ENCODE peak calls at places on chromosome 22, in ten cellular contexts. A is choroid plexus epithelial cell, K is nephron progenitor cell, O is A549, Y is cardiac fibroblast, T is AG04450, Q is tibial nerve, M is stomach, D is left ventricle myocardium inferior, P is uterus. Z is an unnamed sample.

GRCh38 chr22:36456459-36456835 is 25.0 kb downstream of the TXN2 start:
- DNase-seq in A (no peak), T (no peak), M (no peak), P (no peak), D (no peak), O (no peak), Y (no peak), K (no peak), Q (no peak), Z (no peak)

GRCh38 chr22:49838771-49839717 is 11.4 kb upstream of the BRD1 start:
- DNase-seq in M (no peak), D (no peak), O (no peak), P (no peak), T (no peak), Y (no peak), A (peak; percentile 20), K (peak; percentile 25), Q (no peak), Z (no peak)

GRCh38 chr22:26364066-26365015 is 64.7 kb upstream of the ASPHD2 start:
- DNase-seq in D (peak; percentile 26), P (peak; percentile 31), K (peak; percentile 70), M (peak; percentile 60), Q (no peak), Y (peak; percentile 88), O (peak; percentile 36), T (peak; percentile 59), A (peak; percentile 94), Z (no peak)

GRCh38 chr22:48494968-48495750 is 1332.5 kb downstream of the BRD1 start:
- DNase-seq in T (no peak), O (no peak), K (no peak), Q (no peak), M (no peak), Y (no peak), P (no peak), A (no peak), D (no peak), Z (no peak)

GRCh38 chr22:24037851-24038765 is 27.0 kb downstream of the CABIN1 start:
- DNase-seq in Y (no peak), M (peak; percentile 10), T (no peak), D (no peak), A (no peak), P (no peak), Q (no peak), K (no peak), O (no peak), Z (peak; percentile 51)

GRCh38 chr22:30277547-30278344 is 11.1 kb upstream of the OSM start:
- DNase-seq in D (no peak), A (peak; percentile 84), Q (no peak), M (no peak), P (peak; percentile 61), O (no peak), K (no peak), T (no peak), Y (peak; percentile 95), Z (no peak)

GRCh38 chr22:37999640-38000272 is 15.4 kb upstream of the SOX10 start:
- DNase-seq in T (no peak), Y (peak; percentile 77), M (no peak), D (no peak), Q (no peak), P (no peak), A (peak; percentile 53), K (no peak), O (peak; percentile 27), Z (no peak)

GRCh38 chr22:27011131-27011530 is 353.7 kb downstream of the MIAT start:
- DNase-seq in T (no peak), A (no peak), M (no peak), Y (no peak), K (no peak), P (no peak), Q (no peak), O (no peak), D (no peak), Z (no peak)

GRCh38 chr22:24402460-24403192 is 24.8 kb upstream of the ADORA2A start:
- DNase-seq in K (no peak), M (peak; percentile 75), O (peak; percentile 60), A (peak; percentile 91), Y (peak; percentile 91), D (peak; percentile 57), T (peak; percentile 60), P (peak; percentile 88), Q (no peak), Z (peak; percentile 72)

GRCh38 chr22:27100789-27101188 is 443.4 kb downstream of the MIAT start:
- DNase-seq in O (no peak), Y (peak; percentile 53), P (no peak), M (no peak), Q (no peak), K (peak; percentile 83), A (peak; percentile 67), T (no peak), D (no peak), Z (peak; percentile 89)

GRCh38 chr22:30344447-30345200 is 12.1 kb downstream of the SF3A1 start:
- DNase-seq in M (no peak), Y (no peak), A (no peak), K (no peak), T (no peak), D (no peak), O (no peak), P (no peak), Q (no peak), Z (no peak)

GRCh38 chr22:38456841-38457699 is 2.1 kb upstream of the KCNJ4 start:
- DNase-seq in P (no peak), O (no peak), K (no peak), A (peak; percentile 75), T (no peak), Y (no peak), Q (no peak), D (no peak), M (no peak), Z (no peak)

GRCh38 chr22:32796865-32797573 is 4.5 kb upstream of the TIMP3 start:
- DNase-seq in T (peak; percentile 63), A (peak; percentile 80), Q (peak; percentile 67), O (peak; percentile 21), K (peak; percentile 77), Y (peak; percentile 80), D (peak; percentile 63), P (peak; percentile 81), M (peak; percentile 72), Z (no peak)

GRCh38 chr22:26656896-26657851 is at the start of gene MIAT:
- DNase-seq in M (peak; percentile 40), P (no peak), A (no peak), T (no peak), O (no peak), Q (no peak), Y (no peak), K (peak; percentile 73), D (no peak), Z (no peak)

GRCh38 chr22:50531546-50532352 is 1.9 kb upstream of the TYMP start:
- DNase-seq in D (peak; percentile 88), T (no peak), K (peak; percentile 74), Q (peak; percentile 63), A (peak; percentile 73), Y (peak; percentile 87), O (no peak), P (peak; percentile 72), M (peak; percentile 84), Z (peak; percentile 86)

GRCh38 chr22:23569716-23570115 is 10.4 kb downstream of the IGLL1 start:
- DNase-seq in O (no peak), T (no peak), D (no peak), A (no peak), Q (no peak), K (no peak), M (no peak), P (no peak), Y (no peak), Z (no peak)

GRCh38 chr22:39182478-39183030 is 30.1 kb upstream of the CBX7 start:
- DNase-seq in K (no peak), A (peak; percentile 61), M (no peak), O (no peak), Y (no peak), D (no peak), T (no peak), Q (no peak), P (no peak), Z (no peak)

GRCh38 chr22:50625568-50626313 is 2.2 kb downstream of the ARSA start:
- DNase-seq in T (no peak), M (peak; percentile 21), D (no peak), Q (peak; percentile 11), O (no peak), A (no peak), Y (no peak), K (no peak), P (no peak), Z (no peak)

DNA sequence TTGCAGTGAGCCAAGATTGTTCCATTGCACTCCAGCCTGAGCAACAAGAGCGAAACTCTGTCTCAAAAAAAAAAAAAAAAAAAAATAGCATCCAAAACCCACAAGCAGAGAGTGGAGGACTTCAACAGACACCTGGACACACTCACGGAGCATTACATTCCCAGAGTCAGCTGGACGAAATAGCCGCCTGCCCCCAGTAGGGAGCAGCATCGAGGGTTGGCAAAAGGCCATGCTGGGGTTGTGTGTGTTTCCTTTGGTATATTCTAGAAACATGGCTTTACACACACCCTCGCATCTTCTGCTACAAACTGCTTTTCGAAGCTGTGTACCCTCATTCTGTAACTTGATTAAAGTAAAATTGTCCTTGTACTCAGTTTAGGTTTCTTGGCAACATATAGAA is 5.3 kb downstream of the ADA2 start:
- DNase-seq in Y (peak; percentile 64), Q (no peak), T (no peak), P (peak; percentile 30), K (peak; percentile 41), O (no peak), M (peak; percentile 38), D (peak; percentile 67), A (peak; percentile 75), Z (no peak)
- TF ChIP-seq CTCF in Y (peak; percentile 56), Q (peak; percentile 24), T (peak; percentile 29), P (peak; percentile 9), K (peak; percentile 39), O (no peak), M (no peak), D (peak; percentile 61), A (peak; percentile 76), Z (peak; percentile 39)

GRCh38 chr22:47020157-47020556 is 257.7 kb downstream of the TBC1D22A start:
- DNase-seq in Q (no peak), K (no peak), A (peak; percentile 42), P (no peak), D (no peak), T (no peak), Y (no peak), M (no peak), O (no peak), Z (no peak)
- TF ChIP-seq CTCF in Q (no peak), K (no peak), A (no peak), P (no peak), D (no peak), T (no peak), Y (no peak), M (no peak), O (no peak), Z (no peak)

GRCh38 chr22:43537019-43537585 is 125.3 kb downstream of the MPPED1 start:
- DNase-seq in O (no peak), M (peak; percentile 23), D (no peak), P (no peak), T (no peak), Q (no peak), K (no peak), A (no peak), Y (no peak), Z (peak; percentile 80)
- TF ChIP-seq CTCF in O (no peak), M (no peak), D (no peak), P (no peak), T (peak; percentile 20), Q (no peak), K (no peak), A (no peak), Y (no peak), Z (no peak)

GRCh38 chr22:20858615-20859416 is at the start of the genes PI4KA and SNAP29:
- DNase-seq in T (peak; percentile 94), K (peak; percentile 97), M (peak; percentile 99), P (peak; percentile 99), Y (peak; percentile 99), O (peak; percentile 89), Q (peak; percentile 98), D (peak; percentile 99), A (peak; percentile 99), Z (peak; percentile 99)
- TF ChIP-seq CTCF in T (no peak), K (no peak), M (no peak), P (peak; percentile 27), Y (no peak), O (no peak), Q (peak; percentile 77), D (peak; percentile 32), A (no peak), Z (no peak)

Z was measured in osteocyte.